ENCODE peak calls at places on chromosomes 4 and X, in five cellular contexts. F, C, O, N and G are unnamed samples.

GRCh38 chr4:88802585-88803285 is 105.1 kb upstream of the NAP1L5 start:
- DNase-seq in O (no peak), F (no peak), N (no peak), C (peak; percentile 61), G (no peak)

GRCh38 chr4:108601096-108601495 is 19.3 kb upstream of the RPL34 start:
- DNase-seq in F (no peak), O (no peak), C (no peak), N (no peak), G (no peak)

GRCh38 chrX:119155416-119156035 is 27.9 kb upstream of the KIAA1210 start:
- DNase-seq in F (no peak), C (peak; percentile 83), N (peak; percentile 95), O (no peak), G (peak; percentile 46)

GRCh38 chr4:181870326-181870725 is 372.9 kb upstream of the TENM3 start:
- DNase-seq in F (no peak), O (no peak), N (no peak), C (no peak), G (peak; percentile 42)

GRCh38 chrX:131330735-131331134 is 41.6 kb upstream of the IGSF1 start:
- DNase-seq in N (no peak), F (no peak), O (no peak), C (no peak), G (no peak)

GRCh38 chrX:107978080-107978479 is 4.1 kb downstream of the TEX13B start:
- DNase-seq in O (no peak), C (no peak), N (no peak), F (no peak), G (no peak)

GRCh38 chrX:38837389-38837788 is 36.1 kb downstream of the MID1IP1 start:
- DNase-seq in O (no peak), C (no peak), N (peak; percentile 23), F (no peak), G (no peak)

GRCh38 chr4:47876310-47876709 is 38.1 kb downstream of the NFXL1 start:
- DNase-seq in N (no peak), C (peak; percentile 29), F (no peak), O (no peak), G (no peak)

GRCh38 chr4:168908093-168908492 is 102.0 kb downstream of the CBR4 start:
- DNase-seq in N (peak; percentile 45), O (no peak), C (peak; percentile 53), F (no peak), G (no peak)

GRCh38 chr4:159268607-159269006 is 165.7 kb downstream of the RAPGEF2 start:
- DNase-seq in N (no peak), F (no peak), O (no peak), C (peak; percentile 63), G (no peak)

GRCh38 chrX:134660627-134661026 is 2.4 kb upstream of the PLAC1 start:
- DNase-seq in O (no peak), C (peak; percentile 24), N (no peak), F (no peak), G (no peak)

GRCh38 chrX:51891821-51892551 is 1.4 kb upstream of the MAGED1 start:
- DNase-seq in C (peak; percentile 82), O (no peak), F (no peak), N (no peak), G (no peak)

GRCh38 chrX:40147399-40148188 is 49.8 kb upstream of the BCOR start:
- DNase-seq in F (no peak), N (no peak), C (no peak), O (no peak), G (no peak)

GRCh38 chrX:40149286-40150175 is 51.8 kb upstream of the BCOR start:
- DNase-seq in C (no peak), O (no peak), F (no peak), N (no peak), G (no peak)

GRCh38 chrX:40150503-40150902 is 52.7 kb upstream of the BCOR start:
- DNase-seq in F (no peak), O (no peak), C (no peak), N (peak; percentile 32), G (no peak)

GRCh38 chrX:40148189-40148438 is 50.4 kb upstream of the BCOR start:
- DNase-seq in O (no peak), N (no peak), F (no peak), C (no peak), G (no peak)

GRCh38 chrX:40148439-40149285 is 50.9 kb upstream of the BCOR start:
- DNase-seq in F (no peak), O (no peak), N (peak; percentile 63), C (no peak), G (no peak)
- TF ChIP-seq EZH2 in F (no peak), O (no peak), N (no peak), C (no peak), G (no peak)

GRCh38 chr4:141153751-141154510 is 20.7 kb upstream of the RNF150 start:
- DNase-seq in F (no peak), O (no peak), N (no peak), C (no peak), G (no peak)

GRCh38 chr4:141154725-141155124 is 21.5 kb upstream of the RNF150 start:
- DNase-seq in C (no peak), N (no peak), O (no peak), F (no peak), G (no peak)

GRCh38 chr4:141158219-141158618 is 24.9 kb upstream of the RNF150 start:
- DNase-seq in O (peak; percentile 31), F (no peak), N (peak; percentile 51), C (peak; percentile 68), G (no peak)

GRCh38 chr4:141155586-141155985 is 22.3 kb upstream of the RNF150 start:
- DNase-seq in N (no peak), C (peak; percentile 10), F (no peak), O (no peak), G (peak; percentile 5)
- H3K4me2 ChIP-seq in N (no peak overlapping the region), C (no peak overlapping the region), F (no peak overlapping the region), O (no peak overlapping the region), G (no peak overlapping the region)

DNA sequence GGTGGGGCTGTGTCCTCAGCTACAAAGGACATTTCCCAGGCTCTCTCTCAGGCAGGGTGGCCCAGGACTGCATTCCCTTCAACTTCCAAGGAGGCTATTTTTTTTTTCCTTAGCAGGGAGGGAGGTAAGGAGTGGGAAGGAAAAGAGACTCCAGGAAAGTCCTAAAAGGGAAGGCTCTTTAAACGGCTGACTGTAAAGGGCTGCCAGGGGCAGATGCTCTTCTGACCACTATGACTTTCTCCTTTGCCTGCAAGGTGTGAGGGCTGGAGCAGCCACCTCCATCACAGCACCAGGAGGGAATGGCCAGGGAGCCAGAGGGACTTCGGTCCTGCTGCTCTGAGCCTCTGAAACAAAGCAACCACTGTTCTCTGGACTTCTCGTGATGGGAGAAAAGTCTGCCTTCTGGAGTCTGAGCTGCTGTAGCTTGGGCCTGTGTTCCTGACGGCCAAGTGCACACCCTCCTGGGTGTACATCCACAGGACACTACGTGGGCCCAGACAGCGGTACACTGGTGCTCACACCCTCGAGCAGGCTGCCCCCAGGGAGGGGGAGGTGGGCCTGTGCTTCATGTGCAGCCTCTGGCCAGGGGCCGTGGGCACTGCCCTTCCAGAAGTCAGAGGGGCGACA is 17.9 kb downstream of the NAT8L start:
- DNase-seq in C (no peak), N (no peak), O (peak; percentile 74), F (no peak), G (no peak)
- H3K9ac ChIP-seq in C (no peak overlapping the region), N (no peak overlapping the region), O (no peak overlapping the region), F (no peak overlapping the region), G (no peak overlapping the region)

DNA sequence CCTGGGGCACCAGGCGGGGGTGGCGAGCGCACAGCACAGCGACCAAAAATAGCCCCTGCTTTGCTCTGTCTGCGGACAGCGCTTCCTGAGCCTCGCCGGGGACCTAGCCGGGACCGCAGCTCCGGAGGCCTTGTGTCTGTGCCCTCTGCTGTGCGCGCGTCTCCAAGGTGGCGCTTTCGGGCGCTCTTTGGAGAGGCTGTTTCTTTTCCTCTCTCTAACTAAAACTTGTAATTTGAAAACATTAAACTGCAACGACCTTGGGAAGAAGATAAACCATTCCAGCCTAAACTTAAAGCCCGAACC is 3.4 kb downstream of the ARX start:
- DNase-seq in C (peak; percentile 24), O (no peak), F (no peak), N (no peak), G (no peak)
- TF ChIP-seq EZH2 in C (no peak), O (no peak), F (no peak), N (no peak), G (no peak)